ENCODE peak calls at places on chromosomes 2 and 18, in seven cellular contexts. One of them, this sample, is unnamed.

GRCh38 chr18:23401400-23402347 is 51.4 kb upstream of the RIOK3 start:
- DNase-seq in testis: peak
- DNase-seq in cardiac muscle cell: peak
- DNase-seq in tibial artery: no peak
- DNase-seq in ovary: peak
- DNase-seq in GM23248: no peak
- DNase-seq in lung: peak
- DNase-seq in this sample: peak

GRCh38 chr2:118340103-118340502 is 251.8 kb downstream of the INSIG2 start:
- DNase-seq in testis: no peak
- DNase-seq in ovary: no peak
- DNase-seq in cardiac muscle cell: no peak
- DNase-seq in tibial artery: no peak
- DNase-seq in lung: no peak
- DNase-seq in GM23248: no peak
- DNase-seq in this sample: no peak

GRCh38 chr2:179313057-179313456 is 48.4 kb upstream of the SESTD1 start:
- DNase-seq in GM23248: no peak
- DNase-seq in tibial artery: no peak
- DNase-seq in lung: no peak
- DNase-seq in ovary: no peak
- DNase-seq in cardiac muscle cell: no peak
- DNase-seq in testis: no peak
- DNase-seq in this sample: no peak

GRCh38 chr2:206584323-206585116 is 57.8 kb upstream of the FAM237A start:
- DNase-seq in ovary: no peak
- DNase-seq in tibial artery: no peak
- DNase-seq in GM23248: no peak
- DNase-seq in testis: no peak
- DNase-seq in cardiac muscle cell: no peak
- DNase-seq in lung: no peak
- DNase-seq in this sample: no peak

GRCh38 chr2:111905990-111906735 is 7.8 kb downstream of the MERTK start:
- DNase-seq in cardiac muscle cell: no peak
- DNase-seq in lung: no peak
- DNase-seq in ovary: no peak
- DNase-seq in tibial artery: no peak
- DNase-seq in testis: peak
- DNase-seq in GM23248: no peak
- DNase-seq in this sample: peak

GRCh38 chr2:98158305-98158704 is 71.3 kb downstream of the VWA3B start:
- DNase-seq in testis: no peak
- DNase-seq in tibial artery: peak
- DNase-seq in ovary: no peak
- DNase-seq in GM23248: no peak
- DNase-seq in cardiac muscle cell: peak
- DNase-seq in lung: no peak
- DNase-seq in this sample: no peak

GRCh38 chr2:133518646-133519344 is 49.5 kb downstream of the NCKAP5 start:
- DNase-seq in cardiac muscle cell: no peak
- DNase-seq in tibial artery: no peak
- DNase-seq in testis: no peak
- DNase-seq in lung: no peak
- DNase-seq in GM23248: no peak
- DNase-seq in ovary: no peak
- DNase-seq in this sample: no peak

GRCh38 chr2:240935101-240935876 is 29.2 kb downstream of the CROCC2 start:
- DNase-seq in ovary: peak
- DNase-seq in tibial artery: no peak
- DNase-seq in cardiac muscle cell: no peak
- DNase-seq in testis: peak
- DNase-seq in lung: no peak
- DNase-seq in GM23248: no peak
- DNase-seq in this sample: no peak

GRCh38 chr2:224520064-224520463 is 65.1 kb downstream of the CUL3 start:
- DNase-seq in lung: no peak
- DNase-seq in GM23248: peak
- DNase-seq in tibial artery: no peak
- DNase-seq in ovary: no peak
- DNase-seq in cardiac muscle cell: no peak
- DNase-seq in testis: no peak
- DNase-seq in this sample: peak

GRCh38 chr18:59617468-59617932 is 79.7 kb downstream of the CCBE1 start:
- DNase-seq in cardiac muscle cell: no peak
- DNase-seq in GM23248: no peak
- DNase-seq in ovary: no peak
- DNase-seq in lung: no peak
- DNase-seq in tibial artery: no peak
- DNase-seq in testis: no peak
- DNase-seq in this sample: no peak

GRCh38 chr18:52536039-52536438 is 196.0 kb downstream of the DCC start:
- DNase-seq in lung: no peak
- DNase-seq in GM23248: no peak
- DNase-seq in testis: no peak
- DNase-seq in cardiac muscle cell: no peak
- DNase-seq in ovary: no peak
- DNase-seq in tibial artery: no peak
- DNase-seq in this sample: no peak

GRCh38 chr2:237408280-237408679 is 5.7 kb downstream of the COL6A3 start:
- DNase-seq in cardiac muscle cell: no peak
- DNase-seq in testis: peak
- DNase-seq in ovary: no peak
- DNase-seq in tibial artery: no peak
- DNase-seq in GM23248: peak
- DNase-seq in lung: no peak
- DNase-seq in this sample: peak

GRCh38 chr18:404061-404460 is 96.4 kb downstream of the COLEC12 start:
- DNase-seq in tibial artery: no peak
- DNase-seq in cardiac muscle cell: no peak
- DNase-seq in lung: no peak
- DNase-seq in GM23248: no peak
- DNase-seq in testis: no peak
- DNase-seq in ovary: no peak
- DNase-seq in this sample: no peak

GRCh38 chr2:225599856-225600255 is 200.3 kb downstream of the NYAP2 start:
- DNase-seq in ovary: no peak
- DNase-seq in GM23248: no peak
- DNase-seq in tibial artery: no peak
- DNase-seq in cardiac muscle cell: no peak
- DNase-seq in lung: no peak
- DNase-seq in testis: no peak
- DNase-seq in this sample: no peak

GRCh38 chr2:174247474-174248186 is 702 bp downstream of the OLA1 start:
- DNase-seq in lung: no peak
- DNase-seq in tibial artery: no peak
- DNase-seq in GM23248: peak
- DNase-seq in ovary: no peak
- DNase-seq in cardiac muscle cell: no peak
- DNase-seq in testis: peak
- DNase-seq in this sample: no peak

GRCh38 chr2:238635637-238636036 is 208.9 kb downstream of the ASB1 start:
- DNase-seq in tibial artery: no peak
- DNase-seq in cardiac muscle cell: no peak
- DNase-seq in lung: no peak
- DNase-seq in GM23248: no peak
- DNase-seq in testis: no peak
- DNase-seq in ovary: no peak
- DNase-seq in this sample: peak

GRCh38 chr2:237452846-237453245 is 34.2 kb upstream of the MLPH start:
- DNase-seq in cardiac muscle cell: no peak
- DNase-seq in ovary: no peak
- DNase-seq in lung: no peak
- DNase-seq in tibial artery: no peak
- DNase-seq in GM23248: peak
- DNase-seq in testis: no peak
- DNase-seq in this sample: peak

GRCh38 chr2:119476301-119477117 is 44.9 kb downstream of the TMEM37 start:
- DNase-seq in testis: peak
- DNase-seq in GM23248: peak
- DNase-seq in ovary: peak
- DNase-seq in tibial artery: no peak
- DNase-seq in lung: peak
- DNase-seq in cardiac muscle cell: peak
- DNase-seq in this sample: peak

GRCh38 chr2:211035548-211036185 is 479.3 kb downstream of the CPS1 start:
- DNase-seq in GM23248: peak
- DNase-seq in lung: no peak
- DNase-seq in ovary: no peak
- DNase-seq in cardiac muscle cell: peak
- DNase-seq in testis: peak
- DNase-seq in tibial artery: no peak
- DNase-seq in this sample: no peak

GRCh38 chr18:76565238-76566173 is 70.5 kb upstream of the ZNF516 start:
- DNase-seq in ovary: peak
- DNase-seq in cardiac muscle cell: peak
- DNase-seq in GM23248: peak
- DNase-seq in tibial artery: peak
- DNase-seq in testis: peak
- DNase-seq in lung: peak
- DNase-seq in this sample: peak

GRCh38 chr2:177164131-177164530 is 48.5 kb upstream of the HNRNPA3 start:
- DNase-seq in tibial artery: no peak
- DNase-seq in ovary: no peak
- DNase-seq in lung: no peak
- DNase-seq in testis: no peak
- DNase-seq in GM23248: no peak
- DNase-seq in cardiac muscle cell: no peak
- DNase-seq in this sample: no peak

GRCh38 chr2:177164584-177165052 is 48.0 kb upstream of the HNRNPA3 start:
- DNase-seq in cardiac muscle cell: peak
- DNase-seq in tibial artery: peak
- DNase-seq in ovary: peak
- DNase-seq in testis: peak
- DNase-seq in lung: peak
- DNase-seq in GM23248: peak
- DNase-seq in this sample: peak

GRCh38 chr2:177169810-177170514 is 42.6 kb upstream of the HNRNPA3 start:
- DNase-seq in tibial artery: no peak
- DNase-seq in lung: peak
- DNase-seq in testis: no peak
- DNase-seq in GM23248: no peak
- DNase-seq in cardiac muscle cell: no peak
- DNase-seq in ovary: no peak
- DNase-seq in this sample: no peak

GRCh38 chr2:177165103-177165583 is 47.5 kb upstream of the HNRNPA3 start:
- DNase-seq in GM23248: peak
- DNase-seq in tibial artery: peak
- DNase-seq in ovary: peak
- DNase-seq in cardiac muscle cell: no peak
- DNase-seq in lung: no peak
- DNase-seq in testis: peak
- DNase-seq in this sample: peak

DNA sequence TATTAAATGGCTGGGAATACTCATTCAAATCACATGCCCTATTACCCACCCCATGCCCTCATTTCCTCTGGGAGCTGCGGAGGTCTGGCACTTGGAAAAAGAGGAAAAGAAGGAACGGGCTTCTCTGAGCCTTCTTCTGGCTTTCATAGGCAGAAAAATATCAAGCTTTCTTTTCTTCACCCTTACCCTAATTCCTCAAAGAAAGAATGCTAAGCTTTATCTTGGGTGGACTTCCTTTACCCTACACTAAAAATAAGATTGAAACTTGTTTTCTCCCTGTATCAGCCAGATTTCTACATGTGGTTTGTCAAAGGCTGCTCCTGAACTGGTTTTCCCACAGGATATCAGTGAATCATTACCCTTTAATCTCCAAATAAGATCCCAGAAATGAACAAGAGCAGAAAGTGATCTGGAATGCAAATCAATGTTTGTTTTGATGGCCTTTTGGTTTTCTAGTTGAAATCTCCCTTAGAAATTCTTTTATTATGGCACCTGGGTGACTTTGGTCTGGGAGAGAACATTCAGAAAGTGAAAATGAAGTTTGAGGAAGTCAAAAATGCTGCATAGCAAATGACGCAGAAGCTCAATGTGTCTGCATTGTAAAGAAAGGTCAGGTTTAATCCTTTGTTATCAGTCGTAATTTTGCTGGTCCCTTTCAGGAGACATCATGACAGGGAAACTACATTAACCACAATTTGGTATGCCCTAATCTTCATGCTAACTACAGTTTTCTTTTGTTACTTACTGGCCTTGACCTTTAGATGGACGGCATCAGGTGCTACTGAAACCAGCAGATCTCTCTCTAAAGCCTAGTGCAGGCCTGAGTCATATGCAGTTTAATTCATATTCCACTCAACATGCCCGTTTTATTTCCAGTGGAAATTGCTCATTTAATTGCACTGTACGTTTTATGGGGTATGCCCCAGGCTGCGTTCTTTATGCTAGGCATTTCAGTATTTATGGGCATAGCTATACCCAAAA is 46.6 kb upstream of the HNRNPA3 start:
- DNase-seq in ovary: peak
- DNase-seq in tibial artery: peak
- DNase-seq in lung: no peak
- DNase-seq in cardiac muscle cell: no peak
- DNase-seq in GM23248: peak
- DNase-seq in testis: peak
- DNase-seq in this sample: peak
- H3K4me3 ChIP-seq in ovary: peak
- H3K4me3 ChIP-seq in tibial artery: peak
- H3K4me3 ChIP-seq in lung: no peak
- H3K4me3 ChIP-seq in cardiac muscle cell: no peak
- H3K4me3 ChIP-seq in GM23248: peak
- H3K4me3 ChIP-seq in testis: peak
- H3K4me3 ChIP-seq in this sample: peak

GRCh38 chr2:191617589-191617988 is 60.3 kb upstream of the NABP1 start:
- DNase-seq in lung: no peak
- DNase-seq in ovary: no peak
- DNase-seq in GM23248: no peak
- DNase-seq in tibial artery: no peak
- DNase-seq in cardiac muscle cell: no peak
- DNase-seq in testis: no peak
- DNase-seq in this sample: no peak
- H3K4me3 ChIP-seq in lung: no peak
- H3K4me3 ChIP-seq in ovary: no peak
- H3K4me3 ChIP-seq in GM23248: no peak
- H3K4me3 ChIP-seq in tibial artery: no peak
- H3K4me3 ChIP-seq in cardiac muscle cell: no peak
- H3K4me3 ChIP-seq in testis: no peak
- H3K4me3 ChIP-seq in this sample: no peak

GRCh38 chr2:239927424-239927981 is 97.6 kb downstream of the NDUFA10 start:
- DNase-seq in ovary: no peak
- DNase-seq in GM23248: peak
- DNase-seq in testis: peak
- DNase-seq in lung: no peak
- DNase-seq in cardiac muscle cell: no peak
- DNase-seq in tibial artery: no peak
- DNase-seq in this sample: peak
- H3K4me3 ChIP-seq in ovary: no peak
- H3K4me3 ChIP-seq in GM23248: no peak
- H3K4me3 ChIP-seq in testis: no peak
- H3K4me3 ChIP-seq in lung: no peak
- H3K4me3 ChIP-seq in cardiac muscle cell: no peak
- H3K4me3 ChIP-seq in tibial artery: no peak
- H3K4me3 ChIP-seq in this sample: no peak

DNA sequence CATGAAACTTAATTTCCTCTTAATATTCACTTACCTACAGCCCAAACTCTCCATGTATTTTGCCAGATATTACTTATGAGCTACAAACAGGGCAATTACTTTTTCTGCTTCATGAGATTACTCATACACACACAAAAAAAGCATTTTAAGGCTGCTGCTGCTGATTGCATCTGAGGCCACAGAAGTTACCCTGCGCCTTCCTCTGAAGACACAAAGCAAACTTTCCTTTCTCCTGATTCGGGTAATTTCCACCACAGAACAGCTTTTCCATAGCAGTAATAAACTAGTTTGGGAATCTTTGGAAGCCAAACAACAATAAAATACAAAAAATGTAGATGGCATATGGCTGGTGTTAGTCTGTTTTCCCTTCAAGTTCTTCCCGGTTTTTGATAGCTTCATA is 6.2 kb downstream of the TTC32 start:
- DNase-seq in cardiac muscle cell: no peak
- DNase-seq in tibial artery: no peak
- DNase-seq in lung: no peak
- DNase-seq in ovary: no peak
- DNase-seq in GM23248: peak
- DNase-seq in testis: no peak
- DNase-seq in this sample: peak
- H3K4me3 ChIP-seq in cardiac muscle cell: no peak
- H3K4me3 ChIP-seq in tibial artery: no peak
- H3K4me3 ChIP-seq in lung: no peak
- H3K4me3 ChIP-seq in ovary: no peak
- H3K4me3 ChIP-seq in GM23248: no peak
- H3K4me3 ChIP-seq in testis: no peak
- H3K4me3 ChIP-seq in this sample: no peak